ENCODE peak calls at places on chromosome 5, in nine cellular contexts. M is lower lobe of right lung; P is natural killer cell; R is activated CD4-positive, alpha-beta T cell treated with anti-CD3 and anti-CD28 coated beads for 36 hours; U is activated CD8-positive, alpha-beta memory T cell treated with anti-CD3 and anti-CD28 coated beads, Interleukin-2, amount 10 ng/mL, durations not matched to agents 7 days and 5 days; E is IMR-90; W is body of pancreas; A is activated CD4-positive, CD25-positive, alpha-beta regulatory T cell treated with anti-CD3 and anti-CD28 coated beads, Interleukin-2, amount 50 U/mL, for 24 hours; X is heart left ventricle. L is an unnamed sample.

GRCh38 chr5:28390341-28390740 is 1352.0 kb upstream of the CDH9 start:
- ATAC-seq in M (no peak), U (no peak), W (no peak), R (no peak), A (no peak), P (no peak), E (no peak), X (no peak), L (no peak)

GRCh38 chr5:14998494-14998893 is 126.9 kb upstream of the ANKH start:
- ATAC-seq in E (no peak), R (no peak), U (no peak), P (no peak), M (peak), X (peak), W (no peak), A (no peak), L (no peak)

GRCh38 chr5:133222979-133223378 is 171.2 kb downstream of the HSPA4 start:
- ATAC-seq in X (no peak), W (no peak), R (no peak), M (no peak), E (no peak), U (no peak), A (no peak), P (no peak), L (no peak)

GRCh38 chr5:34684281-34684979 is 28.3 kb downstream of the RAI14 start:
- ATAC-seq in M (peak), W (peak), P (no peak), E (no peak), R (peak), A (no peak), X (peak), U (no peak), L (peak)

GRCh38 chr5:57173026-57173317 is 887 bp upstream of the GPBP1 start:
- ATAC-seq in P (no peak), R (no peak), E (no peak), M (no peak), W (no peak), U (no peak), X (no peak), A (no peak), L (no peak)

GRCh38 chr5:176697929-176698520 is 50.7 kb downstream of the TSPAN17 start:
- ATAC-seq in W (no peak), R (no peak), P (no peak), E (no peak), U (no peak), M (no peak), A (no peak), X (no peak), L (no peak)

GRCh38 chr5:126419102-126419501 is 4.1 kb upstream of the GRAMD2B start:
- ATAC-seq in M (no peak), W (no peak), P (no peak), X (no peak), A (no peak), U (no peak), E (no peak), R (no peak), L (no peak)

GRCh38 chr5:139147743-139148079 is 50.5 kb downstream of the SIL1 start:
- ATAC-seq in U (no peak), E (peak), R (no peak), X (peak), P (no peak), W (peak), A (no peak), M (peak), L (no peak)

GRCh38 chr5:157166494-157167218 is 592 bp upstream of the GARIN3 start:
- ATAC-seq in A (no peak), M (no peak), U (peak), R (no peak), W (no peak), P (no peak), X (no peak), E (no peak), L (no peak)

GRCh38 chr5:7850533-7851239 is at the start of gene CFAP90:
- ATAC-seq in M (peak), E (peak), U (peak), X (peak), R (peak), A (peak), P (peak), W (peak), L (peak)

GRCh38 chr5:152532714-152533113 is 127.6 kb upstream of the NMUR2 start:
- ATAC-seq in W (no peak), E (peak), A (no peak), M (peak), P (peak), R (no peak), U (no peak), X (no peak), L (no peak)

GRCh38 chr5:81182396-81183390 is 50.4 kb upstream of the CKMT2 start:
- ATAC-seq in W (no peak), E (no peak), M (no peak), X (no peak), A (peak), R (peak), P (no peak), U (peak), L (peak)

GRCh38 chr5:111169269-111169668 is 54.9 kb upstream of the CAMK4 start:
- ATAC-seq in A (no peak), W (no peak), U (no peak), P (no peak), E (no peak), X (no peak), M (no peak), R (no peak), L (no peak)

GRCh38 chr5:112143684-112144083 is 275.4 kb downstream of the EPB41L4A start:
- ATAC-seq in A (no peak), W (no peak), X (no peak), M (no peak), E (no peak), U (no peak), P (no peak), R (no peak), L (no peak)

GRCh38 chr5:83095163-83095972 is 18.0 kb downstream of the XRCC4 start:
- ATAC-seq in A (no peak), E (no peak), M (no peak), R (no peak), U (no peak), W (no peak), P (no peak), X (no peak), L (no peak)

GRCh38 chr5:67606586-67606947 is 410.0 kb upstream of the CD180 start:
- ATAC-seq in W (no peak), P (no peak), M (no peak), X (no peak), R (no peak), U (no peak), A (no peak), E (no peak), L (no peak)

GRCh38 chr5:178213003-178213449 is 8.7 kb downstream of the HNRNPAB start:
- ATAC-seq in P (no peak), E (peak), X (no peak), A (no peak), W (no peak), R (no peak), U (no peak), M (no peak), L (peak)

GRCh38 chr5:145856285-145856818 is 16.5 kb downstream of the GRXCR2 start:
- ATAC-seq in A (peak), W (peak), P (peak), M (peak), R (peak), X (peak), E (peak), U (no peak), L (peak)

L was measured in activated T-helper 17 cell treated with anti-CD3 and anti-CD28 coated beads, Interleukin-2, amount 50 U/mL, for 72 hours.